ENCODE peak calls at places on chromosomes 12 and 14, in six cellular contexts. D, Y, I, J, X and A are unnamed samples.

GRCh38 chr14:64705406-64706118 is 1.3 kb downstream of the PLEKHG3 start:
- DNase-seq in D (no peak), Y (no peak), I (no peak), J (no peak), X (no peak), A (no peak)

GRCh38 chr14:66701813-66702212 is 193.9 kb downstream of the GPHN start:
- DNase-seq in D (no peak), Y (no peak), I (no peak), J (no peak), X (no peak), A (no peak)

GRCh38 chr12:19992311-19992710 is 376.0 kb upstream of the PDE3A start:
- DNase-seq in D (no peak), Y (no peak), I (no peak), J (no peak), X (no peak), A (no peak)

GRCh38 chr14:99686557-99687283 is 2.6 kb downstream of the CYP46A1 start:
- DNase-seq in D (no peak), Y (no peak), I (peak; percentile 20), J (no peak), X (no peak), A (no peak)

GRCh38 chr12:38653650-38654049 is 251.7 kb downstream of the CPNE8 start:
- DNase-seq in D (no peak), Y (no peak), I (no peak), J (no peak), X (no peak), A (no peak)

GRCh38 chr12:101698782-101699347 is 1.4 kb downstream of the CHPT1 start:
- DNase-seq in D (peak; percentile 18), Y (no peak), I (no peak), J (no peak), X (no peak), A (no peak)

GRCh38 chr14:67564236-67564635 is 31.1 kb downstream of the PLEKHH1 start:
- DNase-seq in D (no peak), Y (no peak), I (no peak), J (no peak), X (no peak), A (no peak)

GRCh38 chr12:56115329-56115728 is 1.1 kb upstream of the RPL41 start:
- DNase-seq in D (no peak), Y (no peak), I (no peak), J (no peak), X (no peak), A (no peak)

GRCh38 chr14:42110167-42110566 is 503.5 kb downstream of the LRFN5 start:
- DNase-seq in D (no peak), Y (no peak), I (no peak), J (no peak), X (peak; percentile 27), A (peak; percentile 3)

GRCh38 chr14:20472566-20473206 is 3.5 kb downstream of the PNP start:
- DNase-seq in D (no peak), Y (no peak), I (no peak), J (no peak), X (no peak), A (no peak)

GRCh38 chr12:108701779-108702435 is 29.4 kb downstream of the CORO1C start:
- DNase-seq in D (no peak), Y (no peak), I (no peak), J (no peak), X (no peak), A (no peak)

GRCh38 chr12:70823182-70823976 is 97.2 kb downstream of the PTPRR start:
- DNase-seq in D (no peak), Y (no peak), I (no peak), J (no peak), X (no peak), A (no peak)

GRCh38 chr12:94970560-94970959 is 32.9 kb downstream of the NDUFA12 start:
- DNase-seq in D (no peak), Y (no peak), I (no peak), J (no peak), X (no peak), A (no peak)

GRCh38 chr14:46580941-46581671 is 70.5 kb downstream of the RPL10L start:
- DNase-seq in D (peak; percentile 3), Y (no peak), I (peak; percentile 51), J (no peak), X (peak; percentile 16), A (peak; percentile 2)

GRCh38 chr12:79927772-79928474 is 7.0 kb downstream of the PPP1R12A start:
- DNase-seq in D (no peak), Y (no peak), I (no peak), J (peak; percentile 70), X (no peak), A (no peak)

GRCh38 chr12:108328420-108328819 is 10.7 kb downstream of the CMKLR1 start:
- DNase-seq in D (no peak), Y (no peak), I (no peak), J (no peak), X (no peak), A (no peak)

GRCh38 chr14:81264011-81264410 is 43.3 kb upstream of the GTF2A1 start:
- DNase-seq in D (no peak), Y (no peak), I (no peak), J (no peak), X (no peak), A (no peak)

GRCh38 chr14:104686624-104687517 is 2.5 kb upstream of the INF2 start:
- DNase-seq in D (no peak), Y (no peak), I (no peak), J (no peak), X (no peak), A (no peak)

GRCh38 chr12:91818236-91819131 is 327.2 kb downstream of the BTG1 start:
- DNase-seq in D (no peak), Y (no peak), I (no peak), J (no peak), X (no peak), A (no peak)

GRCh38 chr14:75662966-75663365 is 1.9 kb downstream of the TTLL5 start:
- DNase-seq in D (no peak), Y (no peak), I (no peak), J (no peak), X (no peak), A (no peak)

GRCh38 chr14:75660238-75660629 is 442 bp downstream of the ERG28 start:
- DNase-seq in D (no peak), Y (no peak), I (no peak), J (no peak), X (no peak), A (no peak)

GRCh38 chr14:75658957-75659356 is 1.7 kb downstream of the ERG28 start:
- DNase-seq in D (no peak), Y (no peak), I (no peak), J (no peak), X (no peak), A (no peak)

GRCh38 chr14:75661499-75661814 is 411 bp downstream of the TTLL5 start:
- DNase-seq in D (no peak), Y (no peak), I (no peak), J (no peak), X (no peak), A (no peak)

DNA sequence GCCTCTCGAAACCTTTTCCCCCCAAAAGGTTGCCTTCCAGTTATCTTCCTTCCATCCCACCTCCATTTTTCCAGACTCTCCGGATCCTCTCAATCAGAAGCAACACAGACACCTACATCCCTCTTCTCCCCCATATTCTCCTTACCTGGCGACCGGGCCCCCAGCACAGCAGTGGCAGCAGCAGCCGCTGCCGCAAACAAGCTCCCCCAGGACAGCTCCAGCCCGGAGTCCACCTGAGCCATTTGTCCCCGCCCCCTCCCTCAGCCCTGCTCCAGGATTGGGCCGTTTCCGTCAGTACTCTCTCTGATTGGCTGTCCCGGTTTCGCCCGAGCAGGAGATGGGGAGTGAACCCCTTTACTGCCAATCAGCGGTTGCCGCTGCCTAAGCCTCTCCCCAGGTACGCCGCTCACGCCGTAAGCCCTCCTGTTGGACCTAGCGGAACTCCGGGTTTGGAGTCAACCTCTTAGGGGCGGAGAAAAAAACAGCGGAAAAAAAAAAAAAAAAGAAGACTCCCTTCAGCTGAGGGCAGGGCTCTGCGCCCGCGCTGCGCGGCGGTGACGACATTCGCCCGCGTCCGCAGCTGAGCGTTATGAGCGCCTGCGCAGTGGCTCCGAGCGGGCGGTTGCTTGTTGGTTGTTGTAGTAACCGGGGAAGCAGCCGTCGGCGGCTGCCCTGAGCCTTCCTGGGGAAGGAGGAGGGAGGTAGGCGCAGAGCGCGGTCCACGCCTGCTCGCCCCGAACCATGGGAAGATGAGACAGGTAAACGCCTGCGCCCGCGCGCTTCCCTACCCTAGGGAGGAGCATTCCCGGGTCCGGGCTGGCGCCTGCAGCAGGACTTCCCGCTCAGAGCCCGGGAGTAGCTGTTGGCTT is at the start of the genes ERG28 and TTLL5:
- DNase-seq in D (peak; percentile 96), Y (peak; percentile 94), I (peak; percentile 95), J (peak; percentile 99), X (peak; percentile 99), A (peak; percentile 90)
- TF ChIP-seq POLR2A in D (peak; percentile 78), Y (peak; percentile 70), I (peak; percentile 25), J (peak; percentile 82), X (peak; percentile 90), A (peak; percentile 54)

DNA sequence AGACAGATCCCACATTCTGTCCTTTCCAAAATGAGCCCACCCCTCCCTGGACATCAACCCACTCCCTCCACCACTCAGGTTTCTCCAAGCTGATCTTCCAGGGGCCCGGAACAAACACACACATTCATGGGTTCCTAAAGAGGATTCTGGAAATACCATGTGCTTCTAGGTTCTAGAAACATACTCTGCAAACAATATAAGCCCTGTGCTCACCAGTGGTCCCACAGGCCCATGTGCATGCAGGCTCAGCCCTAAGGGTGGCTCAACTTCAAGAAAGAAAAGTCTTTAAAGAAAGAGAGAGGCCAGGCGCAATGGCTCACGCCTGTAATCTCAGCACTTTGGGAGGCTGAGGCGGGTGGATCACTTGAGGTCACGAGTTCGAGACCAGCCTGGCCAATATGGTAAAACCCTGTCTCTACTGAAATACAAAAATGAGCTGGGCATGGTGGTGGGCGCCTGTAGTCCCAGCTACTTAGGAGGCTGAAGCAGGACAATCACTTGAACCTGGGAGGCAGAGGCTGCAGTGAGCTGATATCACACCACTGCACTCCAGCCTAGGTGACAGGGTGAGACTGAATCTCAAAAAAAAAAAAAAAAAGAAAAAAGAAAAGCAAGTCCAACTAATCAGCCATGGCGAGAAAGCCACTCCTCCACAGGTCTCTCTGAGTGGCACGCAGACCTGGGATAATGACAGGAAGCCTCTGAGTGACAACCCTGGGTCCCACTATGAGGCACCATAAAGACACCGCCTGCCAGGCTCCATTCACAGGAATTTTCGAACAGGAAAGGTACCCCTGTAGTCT is 59.5 kb upstream of the PNMA1 start:
- DNase-seq in D (no peak), Y (no peak), I (no peak), J (no peak), X (no peak), A (no peak)
- TF ChIP-seq TAF1 in D (no peak), Y (no peak), I (no peak), J (no peak), X (no peak), A (no peak)

GRCh38 chr14:34283590-34283989 is 178.4 kb downstream of the SPTSSA start:
- DNase-seq in D (no peak), Y (no peak), I (no peak), J (no peak), X (no peak), A (no peak)
- TF ChIP-seq POLR2AphosphoS5 in D (no peak), Y (no peak), I (no peak), J (no peak), X (no peak), A (no peak)

DNA sequence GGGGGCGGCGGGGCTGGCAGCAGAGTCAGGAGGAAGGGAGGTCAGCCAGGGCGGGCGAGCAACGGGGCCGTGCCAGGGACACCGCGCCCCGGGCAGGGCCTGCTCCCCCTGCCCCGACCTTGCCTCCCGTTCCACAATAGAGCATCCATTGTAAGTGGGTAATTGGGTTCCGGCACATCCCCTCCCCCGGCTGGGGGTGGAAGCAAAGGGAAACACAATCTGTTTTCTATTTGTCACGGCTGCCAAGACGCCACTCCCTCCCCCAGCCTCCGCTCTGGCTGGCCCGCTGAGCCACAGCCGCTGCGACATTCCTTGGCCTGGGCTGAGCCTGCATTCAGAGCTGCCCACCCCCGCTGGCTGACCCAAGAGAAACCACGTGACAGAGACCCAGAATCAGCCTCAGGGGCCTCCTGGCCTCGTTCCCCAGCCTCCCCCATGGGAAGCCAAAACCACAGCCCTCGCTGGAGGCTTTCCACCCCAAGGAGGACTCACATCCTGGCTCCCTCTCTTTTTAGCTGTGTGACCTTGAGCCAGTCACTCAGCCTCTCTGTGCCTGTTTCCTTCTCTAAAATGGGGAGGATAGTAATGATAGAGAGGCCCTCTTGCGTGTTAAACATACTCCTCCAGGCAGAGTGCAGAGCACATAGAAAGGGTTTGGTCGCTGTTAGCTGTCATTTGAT is 117.6 kb downstream of the SCARB1 start:
- DNase-seq in D (peak; percentile 74), Y (no peak), I (peak; percentile 82), J (no peak), X (peak; percentile 93), A (peak; percentile 49)
- TF ChIP-seq POLR2A in D (no peak), Y (no peak), I (no peak), J (no peak), X (no peak), A (no peak)